ENCODE peak calls at places on chromosomes 2 and 18, in nine cellular contexts. O, D, R, I, E, T, M, W and C are unnamed samples.

GRCh38 chr2:181138816-181139215 is 158.4 kb downstream of the UBE2E3 start:
- DNase-seq in O (no peak), D (no peak), R (peak; percentile 40), I (peak; percentile 6), E (no peak), T (peak; percentile 17), M (no peak), W (no peak), C (no peak)

GRCh38 chr2:177325554-177325953 is 61.0 kb upstream of the NFE2L2 start:
- DNase-seq in O (no peak), D (no peak), R (no peak), I (peak; percentile 12), E (no peak), T (no peak), M (no peak), W (no peak), C (no peak)

GRCh38 chr18:6022089-6022444 is 126.7 kb upstream of the TMEM200C start:
- DNase-seq in O (no peak), D (no peak), R (peak; percentile 8), I (no peak), E (no peak), T (peak; percentile 65), M (no peak), W (no peak), C (no peak)

GRCh38 chr2:211093743-211094303 is 537.4 kb downstream of the CPS1 start:
- DNase-seq in O (no peak), D (no peak), R (no peak), I (no peak), E (peak; percentile 11), T (no peak), M (no peak), W (peak; percentile 16), C (no peak)

GRCh38 chr2:209368924-209369323 is 54.9 kb upstream of the MAP2 start:
- DNase-seq in O (peak; percentile 72), D (peak; percentile 27), R (peak; percentile 95), I (peak; percentile 78), E (peak; percentile 96), T (peak; percentile 58), M (peak; percentile 20), W (no peak), C (no peak)

GRCh38 chr2:203782262-203782976 is 76.0 kb downstream of the CD28 start:
- DNase-seq in O (no peak), D (peak; percentile 30), R (peak; percentile 95), I (peak; percentile 57), E (peak; percentile 90), T (peak; percentile 94), M (peak; percentile 68), W (peak; percentile 73), C (no peak)

GRCh38 chr2:219402665-219403515 is 15.2 kb upstream of the DNPEP start:
- DNase-seq in O (peak; percentile 66), D (peak; percentile 74), R (peak; percentile 87), I (peak; percentile 67), E (peak; percentile 64), T (peak; percentile 88), M (peak; percentile 78), W (peak; percentile 79), C (peak; percentile 82)

GRCh38 chr2:197838036-197838435 is 33.6 kb downstream of the PLCL1 start:
- DNase-seq in O (no peak), D (no peak), R (peak; percentile 81), I (no peak), E (peak; percentile 41), T (peak; percentile 36), M (no peak), W (no peak), C (no peak)

GRCh38 chr2:240555541-240556250 is 2.1 kb downstream of the ANKMY1 start:
- DNase-seq in O (no peak), D (no peak), R (no peak), I (no peak), E (no peak), T (no peak), M (no peak), W (no peak), C (no peak)
- H3K9me3 ChIP-seq in O (no peaks in the 10 kb centered on the region), D (no peaks in the 10 kb centered on the region), R (no peaks in the 10 kb centered on the region), I (peaks cover 1% of the 10 kb centered on the region), E (no peaks in the 10 kb centered on the region), T (no peaks in the 10 kb centered on the region), M (peaks cover 4% of the 10 kb centered on the region), W (peaks cover 9% of the 10 kb centered on the region), C (no peaks in the 10 kb centered on the region)

GRCh38 chr2:1729264-1729663 is 15.1 kb downstream of the PXDN start:
- DNase-seq in O (no peak), D (no peak), R (no peak), I (no peak), E (no peak), T (no peak), M (no peak), W (no peak), C (no peak)

GRCh38 chr2:1727101-1727771 is 17.1 kb downstream of the PXDN start:
- DNase-seq in O (no peak), D (peak; percentile 27), R (peak; percentile 84), I (no peak), E (no peak), T (peak; percentile 83), M (no peak), W (no peak), C (no peak)

GRCh38 chr2:1726558-1726957 is 17.8 kb downstream of the PXDN start:
- DNase-seq in O (no peak), D (no peak), R (no peak), I (no peak), E (no peak), T (no peak), M (no peak), W (no peak), C (no peak)

GRCh38 chr2:1728821-1729220 is 15.5 kb downstream of the PXDN start:
- DNase-seq in O (peak; percentile 68), D (peak; percentile 26), R (peak; percentile 62), I (no peak), E (no peak), T (peak; percentile 62), M (no peak), W (no peak), C (peak; percentile 10)

DNA sequence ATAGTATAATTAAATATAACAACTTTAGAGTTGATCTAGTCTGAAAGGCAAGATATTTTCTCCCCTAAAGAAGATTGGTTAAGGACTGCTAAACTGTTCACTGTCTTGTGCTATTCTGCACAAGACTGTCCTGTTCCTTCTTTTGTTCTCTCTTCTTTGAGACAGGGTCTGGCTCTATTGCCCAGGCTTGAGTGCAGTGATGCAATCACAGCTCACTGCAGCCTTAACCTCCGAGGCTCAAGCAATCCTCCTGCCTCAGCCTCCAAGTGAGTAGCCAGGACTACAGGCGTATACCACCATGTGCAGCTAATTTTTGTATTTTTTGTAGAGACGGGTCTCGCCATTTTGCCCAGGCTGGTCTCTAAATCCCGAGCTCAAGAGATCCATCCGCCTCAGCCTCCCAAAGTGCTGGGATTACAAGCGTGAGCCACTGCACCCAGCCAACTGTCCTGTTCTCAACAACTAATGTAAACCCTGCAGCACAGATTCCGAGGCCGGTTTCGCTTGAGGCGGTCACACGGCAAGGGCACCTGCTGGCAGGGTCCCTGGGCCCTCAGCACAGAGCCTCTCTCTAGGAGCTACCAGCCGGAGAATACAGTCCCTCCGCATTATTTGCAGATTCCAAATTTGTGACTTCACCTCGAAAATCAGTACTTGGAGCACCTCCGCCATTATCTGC is 16.4 kb downstream of the PXDN start:
- DNase-seq in O (no peak), D (no peak), R (no peak), I (no peak), E (no peak), T (no peak), M (no peak), W (no peak), C (no peak)
- H3K27ac ChIP-seq in O (peak overlapping the region; percentile 66), D (peak overlapping the region; percentile 80), R (peak overlapping the region; percentile 95), I (no peak overlapping the region), E (no peak overlapping the region), T (peak overlapping the region; percentile 85), M (no peak overlapping the region), W (no peak overlapping the region), C (peak overlapping the region; percentile 84)

GRCh38 chr18:14921547-14921946 is 173.6 kb downstream of the ANKRD30B start:
- DNase-seq in O (no peak), D (no peak), R (no peak), I (no peak), E (no peak), T (no peak), M (no peak), W (no peak), C (no peak)

GRCh38 chr18:14922965-14923565 is 175.1 kb downstream of the ANKRD30B start:
- DNase-seq in O (no peak), D (no peak), R (no peak), I (no peak), E (no peak), T (no peak), M (no peak), W (no peak), C (no peak)

GRCh38 chr18:14924226-14924625 is 176.3 kb downstream of the ANKRD30B start:
- DNase-seq in O (no peak), D (no peak), R (peak; percentile 14), I (no peak), E (no peak), T (no peak), M (no peak), W (no peak), C (no peak)

GRCh38 chr18:14920976-14921375 is 173.0 kb downstream of the ANKRD30B start:
- DNase-seq in O (no peak), D (no peak), R (peak; percentile 3), I (no peak), E (no peak), T (no peak), M (no peak), W (peak; percentile 1), C (no peak)

DNA sequence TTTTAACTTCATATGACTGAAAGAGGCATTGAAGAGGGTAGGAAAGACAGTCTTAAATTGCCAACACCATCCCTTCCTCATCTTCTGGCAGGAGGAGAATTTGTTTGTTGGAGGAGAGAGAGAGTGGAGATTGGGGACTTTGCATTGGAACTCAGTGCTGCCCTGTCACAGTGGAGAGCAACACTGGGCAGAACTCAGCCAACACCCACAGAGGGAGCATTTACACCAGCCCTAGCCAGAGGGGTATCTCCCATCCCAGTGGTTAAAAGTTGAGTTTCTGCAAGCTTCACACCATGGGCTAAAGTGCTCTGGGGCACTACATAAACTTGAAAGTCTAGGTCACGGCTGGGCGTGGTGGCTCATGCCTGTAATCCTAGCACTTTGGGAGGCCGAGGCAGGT is 174.1 kb downstream of the ANKRD30B start:
- DNase-seq in O (no peak), D (no peak), R (no peak), I (no peak), E (no peak), T (no peak), M (no peak), W (no peak), C (no peak)
- H3K9me3 ChIP-seq in O (no peaks in the 10 kb centered on the region), D (no peaks in the 10 kb centered on the region), R (no peaks in the 10 kb centered on the region), I (no peaks in the 10 kb centered on the region), E (peaks cover 2% of the 10 kb centered on the region), T (peaks cover 47% of the 10 kb centered on the region), M (peaks cover 52% of the 10 kb centered on the region), W (no peaks in the 10 kb centered on the region), C (no peaks in the 10 kb centered on the region)

DNA sequence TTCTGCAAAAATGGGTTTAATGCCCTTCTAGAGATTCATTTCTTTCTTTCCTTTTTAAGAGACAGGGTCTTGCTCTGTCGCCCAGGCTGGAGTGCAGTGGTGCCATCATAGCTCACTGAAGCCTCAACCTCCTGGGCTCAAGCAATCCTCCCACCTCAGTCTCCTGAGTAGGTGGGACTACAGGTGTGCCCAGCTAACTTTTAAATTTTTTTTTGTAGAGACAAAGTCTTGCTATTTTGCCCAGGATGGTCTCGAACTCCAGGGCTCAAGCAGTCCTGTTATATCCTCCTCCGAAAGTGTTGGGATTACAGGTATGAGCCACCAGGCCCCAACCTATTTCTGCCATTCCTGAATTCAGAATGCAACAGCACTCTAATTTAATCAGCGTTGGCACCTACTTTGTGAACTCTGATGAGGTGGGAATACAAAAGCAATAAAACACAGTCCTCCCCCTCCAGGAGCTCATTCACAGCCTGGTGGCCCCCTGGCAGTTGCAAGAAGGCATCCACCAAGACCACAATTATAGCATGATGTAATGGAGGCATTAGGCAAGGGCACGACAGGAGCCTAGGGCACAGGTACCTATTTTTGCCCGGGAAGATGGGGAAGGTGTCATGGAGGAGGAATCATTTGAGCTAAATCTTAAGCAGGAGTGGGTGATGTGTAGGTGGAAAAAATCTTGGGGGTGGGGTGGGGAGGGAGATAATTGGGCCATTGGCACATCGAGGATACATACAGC is 5.1 kb downstream of the RHOB start:
- DNase-seq in O (no peak), D (peak; percentile 23), R (no peak), I (no peak), E (peak; percentile 91), T (no peak), M (no peak), W (no peak), C (no peak)
- H3K27ac ChIP-seq in O (peak overlapping the region; percentile 100), D (peak overlapping the region; percentile 98), R (no peak overlapping the region), I (no peak overlapping the region), E (peak overlapping the region; percentile 76), T (no peak overlapping the region), M (no peak overlapping the region), W (no peak overlapping the region), C (peak overlapping the region; percentile 56)